ENCODE peak calls at places on chromosomes 5 and 9, in seven cellular contexts. One of them, this sample, is unnamed.

GRCh38 chr5:124623265-124623664 is 123.2 kb downstream of the ZNF608 start:
- DNase-seq in NCI-H1436 treated with DMSO at 0.1 percent for 48 hours: no peak
- DNase-seq in GM19239: no peak
- DNase-seq in mucosa of gallbladder: no peak
- DNase-seq in NCI-H1417: no peak
- DNase-seq in stimulated activated CD4-positive, alpha-beta T cell treated with anti-CD3 and anti-CD28 coated beads, Interleukin-1b, Interleukin-23, amount 100 ng/mL, for 4 hours: no peak
- DNase-seq in substantia nigra: no peak
- DNase-seq in this sample: no peak

GRCh38 chr9:72623156-72623555 is 101.7 kb downstream of the TMC1 start:
- DNase-seq in NCI-H1436 treated with DMSO at 0.1 percent for 48 hours: no peak
- DNase-seq in GM19239: no peak
- DNase-seq in mucosa of gallbladder: no peak
- DNase-seq in NCI-H1417: no peak
- DNase-seq in stimulated activated CD4-positive, alpha-beta T cell treated with anti-CD3 and anti-CD28 coated beads, Interleukin-1b, Interleukin-23, amount 100 ng/mL, for 4 hours: no peak
- DNase-seq in substantia nigra: no peak
- DNase-seq in this sample: no peak

GRCh38 chr5:142310803-142311202 is 14.0 kb downstream of the SPRY4 start:
- DNase-seq in NCI-H1436 treated with DMSO at 0.1 percent for 48 hours: no peak
- DNase-seq in GM19239: no peak
- DNase-seq in mucosa of gallbladder: no peak
- DNase-seq in NCI-H1417: no peak
- DNase-seq in stimulated activated CD4-positive, alpha-beta T cell treated with anti-CD3 and anti-CD28 coated beads, Interleukin-1b, Interleukin-23, amount 100 ng/mL, for 4 hours: no peak
- DNase-seq in substantia nigra: no peak
- DNase-seq in this sample: no peak

GRCh38 chr5:43040287-43041098 is at the start of gene ANXA2R:
- DNase-seq in NCI-H1436 treated with DMSO at 0.1 percent for 48 hours: peak
- DNase-seq in GM19239: no peak
- DNase-seq in mucosa of gallbladder: peak
- DNase-seq in NCI-H1417: peak
- DNase-seq in stimulated activated CD4-positive, alpha-beta T cell treated with anti-CD3 and anti-CD28 coated beads, Interleukin-1b, Interleukin-23, amount 100 ng/mL, for 4 hours: peak
- DNase-seq in substantia nigra: peak
- DNase-seq in this sample: peak

GRCh38 chr5:54900906-54901725 is 84.3 kb downstream of the ESM1 start:
- DNase-seq in NCI-H1436 treated with DMSO at 0.1 percent for 48 hours: no peak
- DNase-seq in GM19239: no peak
- DNase-seq in mucosa of gallbladder: peak
- DNase-seq in NCI-H1417: no peak
- DNase-seq in stimulated activated CD4-positive, alpha-beta T cell treated with anti-CD3 and anti-CD28 coated beads, Interleukin-1b, Interleukin-23, amount 100 ng/mL, for 4 hours: no peak
- DNase-seq in substantia nigra: no peak
- DNase-seq in this sample: no peak

GRCh38 chr5:91219803-91220371 is 163.2 kb downstream of the ARRDC3 start:
- DNase-seq in NCI-H1436 treated with DMSO at 0.1 percent for 48 hours: no peak
- DNase-seq in GM19239: no peak
- DNase-seq in mucosa of gallbladder: no peak
- DNase-seq in NCI-H1417: no peak
- DNase-seq in stimulated activated CD4-positive, alpha-beta T cell treated with anti-CD3 and anti-CD28 coated beads, Interleukin-1b, Interleukin-23, amount 100 ng/mL, for 4 hours: no peak
- DNase-seq in substantia nigra: no peak
- DNase-seq in this sample: no peak

GRCh38 chr5:176628406-176629228 is 1.7 kb downstream of the SNCB start:
- DNase-seq in NCI-H1436 treated with DMSO at 0.1 percent for 48 hours: no peak
- DNase-seq in GM19239: no peak
- DNase-seq in mucosa of gallbladder: no peak
- DNase-seq in NCI-H1417: no peak
- DNase-seq in stimulated activated CD4-positive, alpha-beta T cell treated with anti-CD3 and anti-CD28 coated beads, Interleukin-1b, Interleukin-23, amount 100 ng/mL, for 4 hours: no peak
- DNase-seq in substantia nigra: no peak
- DNase-seq in this sample: no peak

GRCh38 chr9:117411547-117411946 is 3.3 kb downstream of the ASTN2 start:
- DNase-seq in NCI-H1436 treated with DMSO at 0.1 percent for 48 hours: no peak
- DNase-seq in GM19239: peak
- DNase-seq in mucosa of gallbladder: peak
- DNase-seq in NCI-H1417: peak
- DNase-seq in stimulated activated CD4-positive, alpha-beta T cell treated with anti-CD3 and anti-CD28 coated beads, Interleukin-1b, Interleukin-23, amount 100 ng/mL, for 4 hours: no peak
- DNase-seq in substantia nigra: peak
- DNase-seq in this sample: peak

GRCh38 chr5:181243521-181244307 is at the start of gene RACK1:
- DNase-seq in NCI-H1436 treated with DMSO at 0.1 percent for 48 hours: no peak
- DNase-seq in GM19239: peak
- DNase-seq in mucosa of gallbladder: peak
- DNase-seq in NCI-H1417: no peak
- DNase-seq in stimulated activated CD4-positive, alpha-beta T cell treated with anti-CD3 and anti-CD28 coated beads, Interleukin-1b, Interleukin-23, amount 100 ng/mL, for 4 hours: peak
- DNase-seq in substantia nigra: no peak
- DNase-seq in this sample: peak

GRCh38 chr9:93089024-93089423 is 7.0 kb upstream of the CARD19 start:
- DNase-seq in NCI-H1436 treated with DMSO at 0.1 percent for 48 hours: no peak
- DNase-seq in GM19239: no peak
- DNase-seq in mucosa of gallbladder: no peak
- DNase-seq in NCI-H1417: no peak
- DNase-seq in stimulated activated CD4-positive, alpha-beta T cell treated with anti-CD3 and anti-CD28 coated beads, Interleukin-1b, Interleukin-23, amount 100 ng/mL, for 4 hours: no peak
- DNase-seq in substantia nigra: no peak
- DNase-seq in this sample: no peak

GRCh38 chr5:10355071-10355889 is 1.8 kb downstream of the MARCHF6 start:
- DNase-seq in NCI-H1436 treated with DMSO at 0.1 percent for 48 hours: no peak
- DNase-seq in GM19239: no peak
- DNase-seq in mucosa of gallbladder: no peak
- DNase-seq in NCI-H1417: peak
- DNase-seq in stimulated activated CD4-positive, alpha-beta T cell treated with anti-CD3 and anti-CD28 coated beads, Interleukin-1b, Interleukin-23, amount 100 ng/mL, for 4 hours: no peak
- DNase-seq in substantia nigra: no peak
- DNase-seq in this sample: no peak

GRCh38 chr5:154311362-154311761 is 120.8 kb downstream of the GALNT10 start:
- DNase-seq in NCI-H1436 treated with DMSO at 0.1 percent for 48 hours: no peak
- DNase-seq in GM19239: peak
- DNase-seq in mucosa of gallbladder: no peak
- DNase-seq in NCI-H1417: no peak
- DNase-seq in stimulated activated CD4-positive, alpha-beta T cell treated with anti-CD3 and anti-CD28 coated beads, Interleukin-1b, Interleukin-23, amount 100 ng/mL, for 4 hours: no peak
- DNase-seq in substantia nigra: no peak
- DNase-seq in this sample: no peak

GRCh38 chr5:76838481-76839261 is 11.1 kb upstream of the S100Z start:
- DNase-seq in NCI-H1436 treated with DMSO at 0.1 percent for 48 hours: no peak
- DNase-seq in GM19239: no peak
- DNase-seq in mucosa of gallbladder: no peak
- DNase-seq in NCI-H1417: no peak
- DNase-seq in stimulated activated CD4-positive, alpha-beta T cell treated with anti-CD3 and anti-CD28 coated beads, Interleukin-1b, Interleukin-23, amount 100 ng/mL, for 4 hours: no peak
- DNase-seq in substantia nigra: no peak
- DNase-seq in this sample: no peak

GRCh38 chr9:114216081-114216480 is 60.7 kb downstream of the COL27A1 start:
- DNase-seq in NCI-H1436 treated with DMSO at 0.1 percent for 48 hours: no peak
- DNase-seq in GM19239: no peak
- DNase-seq in mucosa of gallbladder: peak
- DNase-seq in NCI-H1417: no peak
- DNase-seq in stimulated activated CD4-positive, alpha-beta T cell treated with anti-CD3 and anti-CD28 coated beads, Interleukin-1b, Interleukin-23, amount 100 ng/mL, for 4 hours: no peak
- DNase-seq in substantia nigra: peak
- DNase-seq in this sample: no peak

GRCh38 chr5:67455987-67456386 is 259.4 kb upstream of the CD180 start:
- DNase-seq in NCI-H1436 treated with DMSO at 0.1 percent for 48 hours: no peak
- DNase-seq in GM19239: no peak
- DNase-seq in mucosa of gallbladder: no peak
- DNase-seq in NCI-H1417: no peak
- DNase-seq in stimulated activated CD4-positive, alpha-beta T cell treated with anti-CD3 and anti-CD28 coated beads, Interleukin-1b, Interleukin-23, amount 100 ng/mL, for 4 hours: no peak
- DNase-seq in substantia nigra: no peak
- DNase-seq in this sample: no peak

GRCh38 chr5:148970228-148970627 is 92.6 kb downstream of the SH3TC2 start:
- DNase-seq in NCI-H1436 treated with DMSO at 0.1 percent for 48 hours: peak
- DNase-seq in GM19239: no peak
- DNase-seq in mucosa of gallbladder: no peak
- DNase-seq in NCI-H1417: no peak
- DNase-seq in stimulated activated CD4-positive, alpha-beta T cell treated with anti-CD3 and anti-CD28 coated beads, Interleukin-1b, Interleukin-23, amount 100 ng/mL, for 4 hours: no peak
- DNase-seq in substantia nigra: no peak
- DNase-seq in this sample: no peak

GRCh38 chr5:65986050-65986451 is 59.7 kb downstream of the ERBIN start:
- DNase-seq in NCI-H1436 treated with DMSO at 0.1 percent for 48 hours: no peak
- DNase-seq in GM19239: no peak
- DNase-seq in mucosa of gallbladder: no peak
- DNase-seq in NCI-H1417: no peak
- DNase-seq in stimulated activated CD4-positive, alpha-beta T cell treated with anti-CD3 and anti-CD28 coated beads, Interleukin-1b, Interleukin-23, amount 100 ng/mL, for 4 hours: no peak
- DNase-seq in substantia nigra: no peak
- DNase-seq in this sample: no peak

GRCh38 chr5:59506285-59506877 is 387.1 kb downstream of the PDE4D start:
- DNase-seq in NCI-H1436 treated with DMSO at 0.1 percent for 48 hours: no peak
- DNase-seq in GM19239: no peak
- DNase-seq in mucosa of gallbladder: no peak
- DNase-seq in NCI-H1417: no peak
- DNase-seq in stimulated activated CD4-positive, alpha-beta T cell treated with anti-CD3 and anti-CD28 coated beads, Interleukin-1b, Interleukin-23, amount 100 ng/mL, for 4 hours: no peak
- DNase-seq in substantia nigra: no peak
- DNase-seq in this sample: no peak

This sample was measured in GM12892.